ENCODE peak calls at places on chromosomes 13 and 19, in five cellular contexts. G is upper lobe of left lung, H is stomach, Q is A549, D is transverse colon. E is an unnamed sample.

GRCh38 chr19:13121551-13122274 is 3.6 kb downstream of the NACC1 start:
- DNase-seq in G (no peak), D (no peak), H (no peak), Q (no peak), E (no peak)

GRCh38 chr13:100397627-100398026 is 191.0 kb downstream of the GGACT start:
- DNase-seq in Q (no peak), H (no peak), G (no peak), D (no peak), E (no peak)

GRCh38 chr13:40031031-40031430 is 375.6 kb downstream of the COG6 start:
- DNase-seq in D (no peak), H (no peak), G (no peak), Q (no peak), E (no peak)

GRCh38 chr13:53201454-53202225 is 173.0 kb downstream of the OLFM4 start:
- DNase-seq in G (no peak), D (peak), Q (no peak), H (no peak), E (no peak)

GRCh38 chr13:70188567-70188966 is 80.3 kb upstream of the KLHL1 start:
- DNase-seq in H (no peak), D (no peak), Q (no peak), G (no peak), E (no peak)

GRCh38 chr19:58345558-58345957 is 7.7 kb downstream of the A1BG start:
- DNase-seq in G (no peak), Q (no peak), D (no peak), H (no peak), E (no peak)

GRCh38 chr19:41860419-41861097 is 503 bp downstream of the RPS19 start:
- DNase-seq in Q (no peak), H (no peak), G (no peak), D (no peak), E (no peak)

GRCh38 chr13:42075517-42075916 is 27.1 kb downstream of the DGKH start:
- DNase-seq in G (no peak), Q (no peak), D (no peak), H (no peak), E (no peak)

GRCh38 chr13:23921451-23921888 is 24.2 kb upstream of the C1QTNF9B start:
- DNase-seq in H (no peak), G (no peak), Q (peak), D (no peak), E (no peak)

GRCh38 chr19:17390665-17391370 is 3.2 kb downstream of the CCDC194 start:
- DNase-seq in D (peak), G (peak), Q (peak), H (peak), E (no peak)

GRCh38 chr13:27182844-27183497 is 11.4 kb upstream of the USP12 start:
- DNase-seq in D (no peak), H (peak), Q (peak), G (peak), E (no peak)

GRCh38 chr19:756232-756631 is 5.3 kb downstream of the MISP start:
- DNase-seq in D (peak), Q (peak), H (no peak), G (no peak), E (no peak)

GRCh38 chr13:106348032-106348431 is 187.4 kb downstream of the EFNB2 start:
- DNase-seq in H (no peak), Q (peak), D (no peak), G (no peak), E (no peak)

GRCh38 chr19:49437231-49437630 is 4.1 kb downstream of the SLC17A7 start:
- DNase-seq in G (no peak), H (no peak), Q (no peak), D (no peak), E (no peak)

GRCh38 chr13:21043898-21044297 is 17.5 kb downstream of the LATS2 start:
- DNase-seq in D (no peak), G (no peak), Q (no peak), H (no peak), E (no peak)

GRCh38 chr19:38015771-38016170 is 108.8 kb downstream of the SIPA1L3 start:
- DNase-seq in D (no peak), Q (no peak), H (no peak), G (no peak), E (no peak)

GRCh38 chr13:78317030-78317429 is 286.3 kb downstream of the POU4F1 start:
- DNase-seq in Q (no peak), H (no peak), D (no peak), G (no peak), E (no peak)

GRCh38 chr19:39200066-39200817 is 3.5 kb downstream of the NCCRP1 start:
- DNase-seq in Q (no peak), H (no peak), D (no peak), G (no peak), E (no peak)

GRCh38 chr13:99796175-99796819 is 175.3 kb downstream of the ZIC5 start:
- DNase-seq in H (no peak), D (no peak), Q (peak), G (no peak), E (no peak)

GRCh38 chr13:41509996-41510395 is 52.6 kb downstream of the RGCC start:
- DNase-seq in D (no peak), Q (no peak), H (no peak), G (no peak), E (no peak)

GRCh38 chr19:402786-403185 is 6.2 kb downstream of the C2CD4C start:
- DNase-seq in G (no peak), Q (no peak), D (no peak), H (no peak), E (no peak)

GRCh38 chr19:39833464-39834286 is at the start of gene DYRK1B:
- DNase-seq in Q (peak), D (peak), G (peak), H (peak), E (peak)

GRCh38 chr13:81302125-81302524 is 961.2 kb upstream of the SPRY2 start:
- DNase-seq in D (no peak), Q (no peak), H (no peak), G (no peak), E (no peak)

GRCh38 chr13:29810145-29810742 is 40.2 kb downstream of the UBL3 start:
- DNase-seq in G (no peak), D (no peak), H (no peak), Q (no peak), E (no peak)

GRCh38 chr13:39405107-39405506 is 197.9 kb downstream of the LHFPL6 start:
- DNase-seq in Q (no peak), D (no peak), G (no peak), H (no peak), E (no peak)

GRCh38 chr13:95260031-95260525 is 41.2 kb downstream of the ABCC4 start:
- DNase-seq in H (no peak), D (no peak), Q (no peak), G (no peak), E (peak)

GRCh38 chr19:771332-771785 is 20.4 kb downstream of the MISP start:
- DNase-seq in D (no peak), H (no peak), G (no peak), Q (peak), E (no peak)

GRCh38 chr19:36151144-36152051 is 849 bp downstream of the COX7A1 start:
- DNase-seq in Q (no peak), G (no peak), H (no peak), D (no peak), E (no peak)

GRCh38 chr19:58229255-58229639 is 533 bp downstream of the ZNF544 start:
- DNase-seq in H (no peak), D (no peak), Q (peak), G (no peak), E (no peak)

DNA sequence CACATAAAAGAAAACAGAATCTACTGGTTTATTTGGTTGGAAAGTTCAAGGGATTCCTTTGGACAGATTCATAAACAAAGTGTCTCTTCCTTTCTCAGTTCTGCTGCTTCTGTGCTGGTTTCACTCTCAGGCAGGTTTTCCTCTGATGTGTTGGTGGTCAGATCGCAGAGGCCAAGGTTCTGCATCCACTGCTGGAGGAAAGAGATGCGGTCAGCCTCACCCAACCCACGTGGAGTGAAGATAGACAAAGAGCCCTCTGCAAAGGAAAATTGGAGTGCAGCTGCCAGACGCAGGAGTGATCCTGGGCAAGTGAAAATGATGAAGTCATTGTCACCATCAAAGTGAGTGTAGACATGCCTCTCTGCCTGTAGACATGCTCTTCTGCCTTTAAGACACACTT is 352.0 kb downstream of the TSHZ3 start:
- DNase-seq in D (no peak), Q (no peak), H (no peak), G (no peak), E (no peak)
- TF ChIP-seq EP300 in D (no peak), Q (no peak), H (no peak), G (no peak), E (no peak)

DNA sequence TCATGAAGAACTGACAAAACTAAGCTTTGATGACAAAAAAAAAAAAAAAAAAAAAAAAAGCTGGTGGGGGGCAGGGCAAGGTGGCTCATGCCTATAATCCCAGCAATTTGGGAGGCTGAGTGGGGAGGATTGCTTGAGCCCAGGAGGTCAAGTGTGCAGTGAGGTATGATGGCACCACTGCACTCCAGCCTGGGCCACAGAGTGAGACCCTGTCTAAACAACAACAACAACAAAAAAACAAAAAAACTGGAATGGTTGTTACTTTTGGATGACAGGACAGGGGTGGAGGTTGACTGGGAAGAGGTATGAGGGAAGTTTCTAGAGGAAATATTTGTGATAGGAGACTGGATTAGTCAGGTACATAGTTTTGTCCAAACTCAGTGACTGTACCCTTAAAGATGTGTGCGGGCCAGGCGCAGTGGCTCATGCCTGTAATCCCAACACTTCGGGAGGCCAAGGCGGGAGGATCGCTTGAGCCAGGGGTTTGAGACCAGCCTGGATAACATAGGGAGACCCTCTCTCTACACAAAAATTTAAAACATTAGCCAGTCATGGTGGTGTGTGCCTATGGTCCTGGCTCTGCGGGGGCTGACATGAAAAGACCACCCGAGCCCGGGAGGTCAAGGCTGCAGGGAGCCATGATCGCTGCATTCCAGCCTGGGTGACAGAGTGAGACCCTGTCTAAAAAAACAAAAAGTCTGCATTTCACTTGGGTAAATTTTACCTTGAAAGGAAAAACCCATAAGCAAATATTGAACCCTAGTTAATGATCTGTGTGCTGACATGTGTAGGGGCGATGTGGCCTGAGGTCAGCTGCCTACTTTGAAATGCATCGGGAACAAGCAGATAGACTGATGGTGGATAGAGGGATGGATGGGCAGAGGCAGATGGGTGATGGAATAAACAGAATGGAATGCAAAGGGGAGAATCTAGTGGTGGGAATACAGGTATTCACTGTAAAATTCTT is 37.0 kb downstream of the CERS4 start:
- DNase-seq in D (no peak), Q (no peak), H (no peak), G (no peak), E (no peak)
- TF ChIP-seq EP300 in D (no peak), Q (no peak), H (no peak), G (no peak), E (no peak)

GRCh38 chr13:50668044-50668443 is 175.4 kb downstream of the DLEU7 start:
- DNase-seq in D (no peak), Q (no peak), H (no peak), G (peak), E (no peak)

GRCh38 chr13:50670847-50671542 is 172.5 kb downstream of the DLEU7 start:
- DNase-seq in D (no peak), Q (no peak), H (no peak), G (no peak), E (no peak)

GRCh38 chr13:50670272-50670671 is 173.2 kb downstream of the DLEU7 start:
- DNase-seq in D (no peak), H (no peak), G (no peak), Q (no peak), E (no peak)

GRCh38 chr13:50668882-50669281 is 174.6 kb downstream of the DLEU7 start:
- DNase-seq in Q (no peak), D (no peak), H (no peak), G (no peak), E (no peak)

GRCh38 chr13:50672025-50672424 is 171.5 kb downstream of the DLEU7 start:
- DNase-seq in Q (no peak), D (no peak), H (no peak), G (peak), E (no peak)
- TF ChIP-seq EP300 in Q (no peak), D (no peak), H (no peak), G (no peak), E (no peak)

GRCh38 chr13:113862766-113863510 is 938 bp downstream of the GAS6 start:
- DNase-seq in H (peak), G (peak), Q (no peak), D (peak), E (no peak)
- TF ChIP-seq EP300 in H (peak), G (no peak), Q (no peak), D (peak), E (no peak)

GRCh38 chr13:33244210-33244906 is 41.2 kb downstream of the STARD13 start:
- DNase-seq in H (no peak), D (no peak), Q (no peak), G (no peak), E (no peak)

GRCh38 chr13:33249066-33249465 is 36.5 kb downstream of the STARD13 start:
- DNase-seq in Q (no peak), D (no peak), G (no peak), H (no peak), E (no peak)

GRCh38 chr13:33242984-33243617 is 42.5 kb downstream of the STARD13 start:
- DNase-seq in H (no peak), Q (no peak), G (peak), D (no peak), E (no peak)

GRCh38 chr13:33245505-33245904 is 40.0 kb downstream of the STARD13 start:
- DNase-seq in D (no peak), G (no peak), Q (no peak), H (no peak), E (no peak)

GRCh38 chr13:33244907-33245287 is 40.7 kb downstream of the STARD13 start:
- DNase-seq in D (no peak), G (no peak), Q (no peak), H (no peak), E (no peak)
- TF ChIP-seq EP300 in D (no peak), G (no peak), Q (no peak), H (no peak), E (no peak)

DNA sequence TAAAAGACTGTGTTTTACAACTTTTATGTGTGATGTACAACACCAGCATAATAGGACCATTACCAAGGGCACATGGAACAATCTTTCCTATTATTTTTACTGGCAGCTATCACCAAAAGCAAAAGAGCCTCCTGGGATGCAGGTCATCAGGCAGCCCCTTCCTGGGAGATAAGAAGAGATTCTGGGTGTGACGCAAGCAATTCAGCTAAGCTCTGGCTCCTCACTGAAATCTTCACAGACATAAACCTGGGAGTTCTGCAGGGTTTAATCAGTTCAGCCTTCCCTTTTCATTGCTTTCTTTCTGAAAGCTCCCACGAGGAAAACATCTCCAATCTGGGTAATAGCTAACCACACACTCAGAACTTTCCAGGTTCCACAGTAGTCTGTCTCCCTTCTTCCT is 341.1 kb downstream of the ENOX1 start:
- DNase-seq in G (no peak), D (no peak), Q (no peak), H (no peak), E (no peak)
- TF ChIP-seq EP300 in G (no peak), D (no peak), Q (no peak), H (no peak), E (no peak)

DNA sequence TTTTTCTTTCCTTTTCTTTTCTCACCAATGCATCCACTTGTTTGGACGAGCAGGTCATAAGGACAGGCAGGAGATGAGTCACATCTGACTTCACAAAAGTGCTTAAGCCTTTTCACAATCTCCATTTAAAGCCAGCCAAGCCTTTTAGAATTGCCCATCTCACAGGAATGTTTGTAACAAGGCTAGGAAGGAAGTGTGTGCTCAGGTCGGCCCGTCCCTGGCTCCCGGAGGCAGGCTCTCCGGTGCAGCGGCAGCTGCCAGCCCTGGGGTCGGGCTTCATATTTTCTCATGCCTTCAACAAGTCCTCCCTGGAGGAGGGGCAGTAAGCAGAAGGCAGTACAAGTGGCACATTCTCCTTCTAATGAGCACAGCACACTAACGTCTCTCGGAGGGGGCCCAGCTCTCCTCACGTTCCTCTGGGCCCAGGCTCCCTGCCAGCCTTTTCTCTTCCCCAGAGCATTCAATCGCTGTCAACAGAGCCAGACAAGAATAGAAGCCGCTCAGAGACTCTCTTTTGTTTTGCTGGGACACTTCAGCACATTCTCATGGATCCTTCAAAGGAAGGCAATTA is 180.5 kb downstream of the COL4A1 start:
- DNase-seq in Q (peak), D (no peak), G (peak), H (no peak), E (no peak)
- TF ChIP-seq EP300 in Q (no peak), D (no peak), G (no peak), H (no peak), E (no peak)

GRCh38 chr19:54462072-54462712 is 1.4 kb downstream of the LENG9 start:
- DNase-seq in D (peak), Q (no peak), G (no peak), H (peak), E (no peak)
- TF ChIP-seq EP300 in D (no peak), Q (no peak), G (no peak), H (no peak), E (no peak)

E was measured in GM12878.